ENCODE peak calls at places on chromosomes 5 and 9, in five cellular contexts. W is pancreas, F is A673, G is mammary epithelial cell, U is ovary. X is an unnamed sample.

GRCh38 chr9:111050819-111051218 is 12.5 kb upstream of the LPAR1 start:
- DNase-seq in W (no peak), F (no peak), G (no peak), U (no peak), X (no peak)

GRCh38 chr5:99866740-99867139 is 668.4 kb upstream of the FAM174A start:
- DNase-seq in W (no peak), F (no peak), G (no peak), U (no peak), X (no peak)

GRCh38 chr9:7490317-7491108 is 309.1 kb downstream of the DMAC1 start:
- DNase-seq in W (no peak), F (no peak), G (no peak), U (no peak), X (no peak)

GRCh38 chr5:107378218-107378899 is 292.4 kb downstream of the EFNA5 start:
- DNase-seq in W (no peak), F (no peak), G (peak; percentile 19), U (no peak), X (no peak)

GRCh38 chr9:81693639-81694378 is 4.5 kb upstream of the TLE1 start:
- DNase-seq in W (no peak), F (no peak), G (no peak), U (no peak), X (no peak)

GRCh38 chr5:139738193-139738592 is 57.4 kb upstream of the PSD2 start:
- DNase-seq in W (no peak), F (no peak), G (no peak), U (no peak), X (no peak)

GRCh38 chr9:89481161-89481915 is 16.6 kb downstream of the SEMA4D start:
- DNase-seq in W (no peak), F (no peak), G (no peak), U (no peak), X (no peak)

GRCh38 chr5:129906177-129906887 is 2.1 kb downstream of the CHSY3 start:
- DNase-seq in W (peak; percentile 20), F (no peak), G (peak; percentile 17), U (no peak), X (no peak)

GRCh38 chr5:109936996-109937395 is 247.3 kb downstream of the MAN2A1 start:
- DNase-seq in W (no peak), F (no peak), G (peak; percentile 2), U (no peak), X (no peak)

GRCh38 chr5:163089233-163089632 is 348.2 kb upstream of the CCNG1 start:
- DNase-seq in W (no peak), F (peak; percentile 51), G (no peak), U (no peak), X (no peak)

GRCh38 chr9:88322906-88323566 is 65.2 kb upstream of the SPIN1 start:
- DNase-seq in W (no peak), F (no peak), G (peak; percentile 55), U (no peak), X (no peak)

GRCh38 chr9:109315889-109316640 is 4.8 kb downstream of the EPB41L4B start:
- DNase-seq in W (peak; percentile 94), F (peak; percentile 23), G (peak; percentile 98), U (peak; percentile 42), X (peak; percentile 89)

GRCh38 chr9:128787583-128788156 is 617 bp downstream of the TBC1D13 start:
- DNase-seq in W (peak; percentile 26), F (peak; percentile 22), G (peak; percentile 5), U (no peak), X (no peak)

GRCh38 chr9:91094324-91095083 is 267.2 kb downstream of the AUH start:
- DNase-seq in W (no peak), F (no peak), G (no peak), U (no peak), X (no peak)

GRCh38 chr5:178538624-178539344 is 51.4 kb downstream of the COL23A1 start:
- DNase-seq in W (no peak), F (no peak), G (no peak), U (no peak), X (no peak)

GRCh38 chr9:36189978-36190377 is 743 bp upstream of the CLTA start:
- DNase-seq in W (no peak), F (no peak), G (peak; percentile 19), U (no peak), X (no peak)

GRCh38 chr5:176910161-176910560 is 11.0 kb upstream of the HK3 start:
- DNase-seq in W (no peak), F (no peak), G (no peak), U (no peak), X (no peak)

GRCh38 chr9:104769655-104770054 is 5.7 kb downstream of the NIPSNAP3B start:
- DNase-seq in W (no peak), F (no peak), G (no peak), U (no peak), X (no peak)

GRCh38 chr9:95605826-95606555 is 89.2 kb upstream of the PTCH1 start:
- DNase-seq in W (no peak), F (peak; percentile 67), G (no peak), U (no peak), X (no peak)

GRCh38 chr9:110443146-110443877 is 105.6 kb upstream of the TXNDC8 start:
- DNase-seq in W (no peak), F (no peak), G (peak; percentile 51), U (no peak), X (no peak)

DNA sequence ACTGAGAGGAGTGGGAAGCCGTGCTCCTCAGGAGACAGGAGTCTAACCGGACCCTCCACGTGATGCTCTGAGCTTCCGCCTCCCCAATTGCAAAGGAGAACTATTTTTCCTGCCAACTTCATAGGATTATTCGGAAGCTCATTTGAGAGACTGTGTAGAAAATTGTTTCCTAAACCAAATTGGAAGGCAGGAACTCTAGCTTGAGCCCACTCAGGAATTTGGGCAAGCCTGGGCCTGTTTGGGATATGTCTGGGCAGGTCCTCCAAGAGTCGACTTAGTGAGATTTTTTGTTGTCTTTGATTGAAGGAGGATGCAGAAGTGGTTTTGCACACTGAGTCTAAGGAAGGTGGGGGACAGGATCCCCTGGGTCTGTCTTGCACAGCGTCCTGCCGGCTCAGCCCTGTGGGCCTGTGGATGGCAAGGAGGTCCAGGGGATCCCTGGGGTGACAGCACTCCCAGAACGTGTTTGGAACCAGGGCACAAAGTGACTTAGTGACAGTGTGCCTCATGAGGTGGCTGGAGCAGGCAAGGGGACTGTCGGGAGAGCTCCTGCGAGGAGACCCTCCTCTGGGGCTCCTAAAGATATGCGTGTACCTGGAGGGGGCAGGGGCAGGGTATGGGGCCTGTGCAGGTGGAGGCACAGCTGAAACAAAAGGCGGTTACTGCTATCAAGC is 283.3 kb downstream of the NSG2 start:
- DNase-seq in W (no peak), F (peak; percentile 37), G (peak; percentile 59), U (no peak), X (no peak)
- H3K4me1 ChIP-seq in W (no peaks in the 10 kb centered on the region), F (no peaks in the 10 kb centered on the region), G (no peaks in the 10 kb centered on the region), U (no peaks in the 10 kb centered on the region), X (no peaks in the 10 kb centered on the region)

GRCh38 chr5:132641241-132641723 is 16.7 kb upstream of the IL13 start:
- DNase-seq in W (no peak), F (no peak), G (no peak), U (no peak), X (no peak)
- TF ChIP-seq CTCF in W (no peak), F (no peak), G (no peak), U (no peak), X (no peak)

GRCh38 chr9:131260751-131261452 is 15.4 kb downstream of the FAM78A start:
- DNase-seq in W (no peak), F (no peak), G (no peak), U (no peak), X (no peak)
- H3K4me1 ChIP-seq in W (no peaks in the 10 kb centered on the region), F (peaks cover 22% of the 10 kb centered on the region), G (peaks cover 8% of the 10 kb centered on the region), U (peaks cover 10% of the 10 kb centered on the region), X (peaks cover 45% of the 10 kb centered on the region)

DNA sequence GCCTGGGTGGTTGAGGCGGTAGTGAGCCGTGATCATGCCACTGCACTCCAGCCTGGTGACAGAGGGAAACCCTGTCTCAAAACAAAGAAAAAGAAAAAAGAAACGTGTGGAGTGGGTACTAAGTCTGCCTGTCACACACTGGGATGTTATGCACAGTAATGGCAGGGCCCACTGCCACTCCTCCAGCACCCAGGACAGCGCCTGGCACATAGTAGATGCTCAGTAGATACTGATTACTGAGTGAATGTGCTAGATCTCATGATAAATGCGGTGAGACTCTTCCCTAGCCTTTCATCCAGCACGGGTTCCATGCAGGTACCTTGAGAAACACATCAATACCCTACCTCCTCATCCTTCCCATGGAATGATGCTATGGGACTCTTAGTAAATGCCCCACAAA is 87.4 kb upstream of the HSPA9 start:
- DNase-seq in W (no peak), F (no peak), G (peak; percentile 26), U (no peak), X (no peak)
- TF ChIP-seq CTCF in W (no peak), F (no peak), G (no peak), U (no peak), X (no peak)

GRCh38 chr5:157578079-157578780 is 2.7 kb upstream of the ADAM19 start:
- DNase-seq in W (no peak), F (no peak), G (no peak), U (no peak), X (no peak)

GRCh38 chr5:157584628-157585027 is 9.1 kb upstream of the ADAM19 start:
- DNase-seq in W (no peak), F (no peak), G (no peak), U (no peak), X (no peak)

GRCh38 chr5:157581870-157582269 is 6.3 kb upstream of the ADAM19 start:
- DNase-seq in W (no peak), F (no peak), G (no peak), U (no peak), X (no peak)

DNA sequence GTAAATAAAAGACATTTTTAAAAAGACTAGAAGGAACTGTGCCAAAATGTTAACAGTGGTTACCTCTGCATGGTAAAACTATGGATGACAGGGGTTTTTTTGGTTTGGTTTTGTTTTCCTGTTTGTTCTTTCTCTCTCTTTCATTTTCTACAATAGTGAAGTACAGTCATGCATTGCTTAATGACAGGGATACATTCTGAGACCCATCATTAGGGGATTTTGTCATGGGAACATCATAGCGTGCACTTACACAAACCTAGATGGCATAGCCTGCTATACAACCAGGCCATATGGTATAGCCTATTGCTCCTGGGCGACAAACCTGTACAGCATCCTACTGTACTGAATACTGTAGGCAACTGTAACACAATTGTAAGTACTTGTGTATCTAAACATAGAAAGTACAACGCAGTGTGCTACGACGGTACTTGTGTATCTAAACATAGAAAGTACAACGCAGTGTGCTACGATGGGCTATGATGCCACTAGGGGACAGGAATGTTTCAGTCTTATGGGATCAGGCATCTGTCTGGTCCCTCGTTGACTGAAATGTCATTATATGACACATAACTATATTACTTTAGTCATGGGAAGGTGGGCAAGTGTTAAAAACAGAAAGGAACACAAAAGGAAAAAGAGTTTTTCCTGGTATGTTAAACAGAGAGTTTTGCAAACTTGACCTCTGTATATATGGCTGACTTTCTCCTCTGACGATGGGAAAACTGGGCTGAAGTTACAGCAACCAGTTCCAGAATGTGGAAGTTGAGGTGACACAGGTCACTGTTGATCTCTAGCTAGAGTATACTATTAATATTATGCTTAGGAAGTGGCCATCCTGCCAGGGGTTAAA is 7.4 kb upstream of the ADAM19 start:
- DNase-seq in W (no peak), F (no peak), G (no peak), U (no peak), X (no peak)
- H3K4me1 ChIP-seq in W (no peaks in the 10 kb centered on the region), F (no peaks in the 10 kb centered on the region), G (no peaks in the 10 kb centered on the region), U (no peaks in the 10 kb centered on the region), X (no peaks in the 10 kb centered on the region)

GRCh38 chr9:137212520-137212919 is 7.0 kb downstream of the NDOR1 start:
- DNase-seq in W (no peak), F (no peak), G (no peak), U (no peak), X (no peak)
- TF ChIP-seq CTCF in W (no peak), F (no peak), G (no peak), U (no peak), X (no peak)

GRCh38 chr9:121324316-121324715 is 45.7 kb downstream of the STOM start:
- DNase-seq in W (no peak), F (no peak), G (no peak), U (no peak), X (peak; percentile 46)
- H3K4me1 ChIP-seq in W (no peaks in the 10 kb centered on the region), F (no peaks in the 10 kb centered on the region), G (peaks cover 27% of the 10 kb centered on the region), U (peaks cover 5% of the 10 kb centered on the region), X (peaks cover 79% of the 10 kb centered on the region)